ENCODE peak calls at places on chromosome 4, in six cellular contexts. W is right cardiac atrium, T is endodermal cell, Y is Panc1, C is IMR-90, V is ascending aorta. P is an unnamed sample. For H3K4me1, the result is how much of the 10 kb centered on the place peaks cover.

GRCh38 chr4:48937033-48937432 is 30.5 kb upstream of the OCIAD2 start:
- DNase-seq in W (no peak), T (no peak), Y (no peak), C (no peak), V (no peak), P (no peak)

GRCh38 chr4:154877110-154877760 is 96.2 kb downstream of the RBM46 start:
- DNase-seq in W (no peak), T (no peak), Y (no peak), C (peak), V (no peak), P (peak)

GRCh38 chr4:25862411-25863346 is at the start of gene SEL1L3:
- DNase-seq in W (peak), T (peak), Y (no peak), C (no peak), V (no peak), P (peak)

GRCh38 chr4:113901994-113902787 is 77.3 kb downstream of the ARSJ start:
- DNase-seq in W (no peak), T (no peak), Y (no peak), C (no peak), V (no peak), P (no peak)

GRCh38 chr4:74539043-74539790 is 94.3 kb downstream of the AREG start:
- DNase-seq in W (no peak), T (no peak), Y (no peak), C (no peak), V (no peak), P (no peak)

GRCh38 chr4:3111461-3111860 is 37.0 kb downstream of the HTT start:
- DNase-seq in W (no peak), T (peak), Y (no peak), C (peak), V (no peak), P (peak)

GRCh38 chr4:40132816-40133215 is 64.0 kb upstream of the RHOH start:
- DNase-seq in W (no peak), T (no peak), Y (no peak), C (no peak), V (no peak), P (no peak)

GRCh38 chr4:153205028-153205648 is 895 bp downstream of the TRIM2 start:
- DNase-seq in W (no peak), T (peak), Y (no peak), C (no peak), V (no peak), P (no peak)

GRCh38 chr4:124641715-124642380 is 70.7 kb downstream of the ANKRD50 start:
- DNase-seq in W (no peak), T (no peak), Y (peak), C (peak), V (no peak), P (peak)

GRCh38 chr4:181855307-181855706 is 387.9 kb upstream of the TENM3 start:
- DNase-seq in W (no peak), T (no peak), Y (no peak), C (no peak), V (no peak), P (no peak)

GRCh38 chr4:67694662-67695061 is 6.3 kb downstream of the UBA6 start:
- DNase-seq in W (no peak), T (no peak), Y (no peak), C (no peak), V (no peak), P (no peak)

GRCh38 chr4:184544711-184545409 is 70.5 kb upstream of the IRF2 start:
- DNase-seq in W (no peak), T (no peak), Y (no peak), C (no peak), V (no peak), P (no peak)

GRCh38 chr4:54066088-54066415 is 1.6 kb upstream of the CHIC2 start:
- DNase-seq in W (no peak), T (no peak), Y (no peak), C (no peak), V (no peak), P (no peak)

GRCh38 chr4:21697583-21697982 is 251.0 kb downstream of the KCNIP4 start:
- DNase-seq in W (no peak), T (peak), Y (no peak), C (no peak), V (no peak), P (peak)

GRCh38 chr4:122914292-122914904 is 8.0 kb downstream of the NUDT6 start:
- DNase-seq in W (no peak), T (no peak), Y (no peak), C (peak), V (no peak), P (peak)

GRCh38 chr4:99180367-99181169 is 36.5 kb upstream of the ADH4 start:
- DNase-seq in W (no peak), T (no peak), Y (no peak), C (peak), V (no peak), P (no peak)

GRCh38 chr4:3306465-3306864 is 13.6 kb downstream of the RGS12 start:
- DNase-seq in W (peak), T (peak), Y (no peak), C (no peak), V (peak), P (no peak)

GRCh38 chr4:22203436-22204011 is 255.0 kb upstream of the KCNIP4 start:
- DNase-seq in W (no peak), T (no peak), Y (no peak), C (no peak), V (no peak), P (no peak)

GRCh38 chr4:81040175-81040659 is 9.7 kb downstream of the BMP3 start:
- DNase-seq in W (no peak), T (no peak), Y (no peak), C (peak), V (no peak), P (peak)

GRCh38 chr4:93749351-93749761 is 79.2 kb upstream of the ATOH1 start:
- DNase-seq in W (no peak), T (no peak), Y (no peak), C (no peak), V (no peak), P (no peak)

GRCh38 chr4:17516980-17517379 is 2.0 kb downstream of the CLRN2 start:
- DNase-seq in W (no peak), T (no peak), Y (no peak), C (no peak), V (no peak), P (no peak)

GRCh38 chr4:185112104-185112503 is 31.0 kb upstream of the SLC25A4 start:
- DNase-seq in W (no peak), T (no peak), Y (peak), C (peak), V (peak), P (peak)

GRCh38 chr4:83664741-83665140 is 128.8 kb downstream of the GPAT3 start:
- DNase-seq in W (no peak), T (no peak), Y (no peak), C (no peak), V (no peak), P (no peak)

DNA sequence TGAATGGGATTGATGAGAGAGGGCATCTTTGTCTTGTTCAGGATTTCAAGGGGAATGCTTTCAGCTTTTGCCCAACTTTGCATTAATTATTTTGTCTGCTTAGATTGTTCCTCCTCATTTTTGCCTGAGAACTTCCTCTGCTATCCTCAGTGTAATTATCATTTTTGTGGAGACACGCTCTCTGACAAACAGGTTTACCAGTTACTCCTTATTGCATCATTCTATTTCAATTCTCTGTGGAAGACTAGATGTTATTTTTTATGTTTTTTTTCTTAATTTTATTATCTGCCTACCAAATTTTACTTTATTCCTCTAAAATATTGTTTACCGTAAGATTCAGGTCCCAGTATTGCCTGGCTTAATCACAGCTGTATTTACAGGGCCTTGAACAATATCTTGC is 349.2 kb downstream of the ADGRL3 start:
- DNase-seq in W (no peak), T (no peak), Y (no peak), C (no peak), V (no peak), P (no peak)
- H3K27ac ChIP-seq in W (no peak), T (no peak), Y (no peak), C (no peak), V (no peak), P (no peak)

GRCh38 chr4:141706445-141706844 is 70.1 kb downstream of the IL15 start:
- DNase-seq in W (no peak), T (no peak), Y (no peak), C (no peak), V (no peak), P (no peak)
- H3K4me3 ChIP-seq in W (no peak), T (no peak), Y (no peak), C (no peak), V (no peak), P (no peak)

GRCh38 chr4:176839656-176840055 is 46.9 kb upstream of the VEGFC start:
- DNase-seq in W (no peak), T (no peak), Y (no peak), C (no peak), V (no peak), P (no peak)
- H3K4me1 ChIP-seq in W (under half), T (under half), Y (under half), C (under half), V (under half), P (under half)

GRCh38 chr4:139085141-139085540 is 69.6 kb downstream of the NOCT start:
- DNase-seq in W (no peak), T (no peak), Y (no peak), C (peak), V (no peak), P (peak)

GRCh38 chr4:139078926-139079325 is 63.3 kb downstream of the NOCT start:
- DNase-seq in W (no peak), T (no peak), Y (no peak), C (no peak), V (no peak), P (no peak)

GRCh38 chr4:139083533-139084424 is 68.2 kb downstream of the NOCT start:
- DNase-seq in W (peak), T (peak), Y (peak), C (peak), V (peak), P (peak)

GRCh38 chr4:139082750-139083532 is 67.4 kb downstream of the NOCT start:
- DNase-seq in W (peak), T (peak), Y (peak), C (peak), V (peak), P (peak)

GRCh38 chr4:139084425-139085093 is 69.0 kb downstream of the NOCT start:
- DNase-seq in W (no peak), T (no peak), Y (no peak), C (no peak), V (no peak), P (no peak)
- H3K27ac ChIP-seq in W (peak), T (peak), Y (peak), C (peak), V (peak), P (peak)

GRCh38 chr4:8385106-8385505 is 55.4 kb downstream of the ACOX3 start:
- DNase-seq in W (peak), T (no peak), Y (no peak), C (no peak), V (no peak), P (no peak)
- H3K4me3 ChIP-seq in W (no peak), T (no peak), Y (no peak), C (no peak), V (no peak), P (no peak)

GRCh38 chr4:38694330-38694729 is 30.3 kb downstream of the KLF3 start:
- DNase-seq in W (no peak), T (no peak), Y (no peak), C (no peak), V (no peak), P (no peak)

GRCh38 chr4:38691251-38692008 is 27.4 kb downstream of the KLF3 start:
- DNase-seq in W (no peak), T (no peak), Y (no peak), C (peak), V (peak), P (no peak)

GRCh38 chr4:38692421-38692820 is 28.4 kb downstream of the KLF3 start:
- DNase-seq in W (no peak), T (no peak), Y (no peak), C (no peak), V (no peak), P (no peak)

GRCh38 chr4:38695844-38696243 is 31.8 kb downstream of the KLF3 start:
- DNase-seq in W (no peak), T (peak), Y (no peak), C (no peak), V (no peak), P (no peak)

DNA sequence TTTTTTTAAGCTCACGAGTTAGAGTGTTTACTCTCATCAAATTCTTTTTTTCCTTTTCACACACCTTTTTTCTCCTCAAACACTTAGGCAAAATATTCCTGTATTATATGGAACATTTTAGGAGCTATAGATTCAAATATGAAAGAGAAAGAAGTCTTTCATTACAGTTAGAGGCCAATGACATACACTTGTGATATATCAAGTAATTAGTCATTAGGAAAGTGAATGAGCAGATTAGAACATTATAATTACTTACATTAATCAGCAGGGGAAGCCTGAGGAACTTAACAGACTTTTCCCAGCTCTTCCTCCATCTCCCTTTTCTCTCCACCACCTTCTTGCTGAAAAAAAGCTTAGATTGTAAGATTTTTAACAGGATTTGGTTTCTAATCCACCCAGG is 29.5 kb downstream of the KLF3 start:
- DNase-seq in W (no peak), T (no peak), Y (no peak), C (no peak), V (no peak), P (no peak)
- H3K4me1 ChIP-seq in W (under half), T (under half), Y (under half), C (under half), V (under half), P (under half)

GRCh38 chr4:138392751-138393308 is 150.7 kb upstream of the SLC7A11 start:
- DNase-seq in W (no peak), T (no peak), Y (no peak), C (no peak), V (no peak), P (no peak)
- H3K27ac ChIP-seq in W (no peak), T (no peak), Y (no peak), C (no peak), V (no peak), P (no peak)

GRCh38 chr4:92175250-92175649 is 128.5 kb upstream of the GRID2 start:
- DNase-seq in W (no peak), T (peak), Y (no peak), C (no peak), V (no peak), P (no peak)

GRCh38 chr4:92172203-92172602 is 131.6 kb upstream of the GRID2 start:
- DNase-seq in W (no peak), T (no peak), Y (no peak), C (no peak), V (no peak), P (no peak)

GRCh38 chr4:92170340-92170739 is 133.4 kb upstream of the GRID2 start:
- DNase-seq in W (no peak), T (no peak), Y (no peak), C (no peak), V (no peak), P (no peak)
- H3K4me3 ChIP-seq in W (no peak), T (no peak), Y (no peak), C (no peak), V (no peak), P (no peak)

DNA sequence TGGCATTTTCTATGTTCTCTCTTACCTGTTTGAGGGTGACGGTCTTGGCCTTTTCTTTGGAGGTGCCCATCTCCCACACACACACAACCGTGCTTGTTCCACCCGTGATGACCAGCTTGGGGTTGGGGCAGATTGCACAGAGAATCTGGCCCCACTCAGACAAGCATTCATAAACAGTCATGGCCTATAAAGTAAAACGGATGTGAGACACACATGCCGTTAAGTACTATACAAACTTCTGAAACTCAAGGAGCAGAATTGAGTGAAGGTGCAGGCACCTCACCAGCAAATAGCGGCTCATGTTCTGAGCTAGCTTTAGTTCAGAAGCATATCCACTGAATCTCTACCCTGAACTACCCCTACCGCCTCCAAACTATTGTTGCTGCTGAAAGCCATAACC is 107.6 kb downstream of the CDS1 start:
- DNase-seq in W (no peak), T (no peak), Y (no peak), C (peak), V (no peak), P (no peak)
- H3K4me1 ChIP-seq in W (under half), T (under half), Y (under half), C (under half), V (under half), P (under half)

GRCh38 chr4:121182296-121182695 is 18.2 kb upstream of the TNIP3 start:
- DNase-seq in W (no peak), T (no peak), Y (no peak), C (peak), V (no peak), P (peak)

GRCh38 chr4:121183359-121183758 is 19.2 kb upstream of the TNIP3 start:
- DNase-seq in W (no peak), T (no peak), Y (no peak), C (no peak), V (no peak), P (no peak)

GRCh38 chr4:121181493-121181892 is 17.4 kb upstream of the TNIP3 start:
- DNase-seq in W (no peak), T (no peak), Y (no peak), C (no peak), V (no peak), P (no peak)

GRCh38 chr4:121177238-121178137 is 13.4 kb upstream of the TNIP3 start:
- DNase-seq in W (no peak), T (peak), Y (no peak), C (no peak), V (no peak), P (no peak)

DNA sequence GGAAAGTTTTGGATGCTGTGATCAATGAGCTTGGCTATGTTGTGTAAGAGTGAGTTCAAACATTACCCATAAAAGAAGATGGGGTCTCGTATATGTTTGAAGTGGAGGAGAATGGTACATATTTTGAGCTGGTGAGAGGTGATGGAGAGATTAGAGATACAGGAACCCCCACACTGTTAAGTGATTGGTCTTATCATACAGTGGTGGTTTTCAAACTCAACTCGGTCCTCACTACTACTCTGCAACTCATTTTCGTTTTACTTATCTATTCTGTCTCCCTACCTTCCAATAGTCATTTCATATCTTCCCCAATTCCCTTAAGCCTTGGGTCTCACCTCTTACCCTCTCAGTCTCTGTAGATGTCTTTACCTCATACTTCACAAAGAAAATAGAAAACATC is 16.4 kb upstream of the TNIP3 start:
- DNase-seq in W (no peak), T (no peak), Y (no peak), C (no peak), V (no peak), P (no peak)
- H3K27ac ChIP-seq in W (no peak), T (no peak), Y (no peak), C (no peak), V (no peak), P (no peak)

P was measured in cardiac muscle cell.